ENCODE peak calls at places on chromosomes 5 and 9, in seven cellular contexts. J, L, W, T, Q, E and U are unnamed samples.

GRCh38 chr9:88994820-88995180 is 3.5 kb downstream of the S1PR3 start:
- DNase-seq in J (no peak), W (peak; percentile 71), L (peak; percentile 75), Q (no peak), T (no peak), E (no peak), U (no peak)

GRCh38 chr5:83085106-83085505 is 7.8 kb downstream of the XRCC4 start:
- DNase-seq in L (no peak), Q (no peak), W (no peak), E (no peak), J (no peak), T (no peak), U (no peak)

GRCh38 chr9:70143394-70144130 is 99.9 kb downstream of the MAMDC2 start:
- DNase-seq in L (no peak), E (no peak), T (no peak), W (no peak), J (no peak), Q (no peak), U (no peak)

GRCh38 chr5:9025942-9026341 is 519.9 kb downstream of the SEMA5A start:
- DNase-seq in J (no peak), W (no peak), L (no peak), E (no peak), Q (no peak), T (no peak), U (no peak)

GRCh38 chr5:16870878-16871277 is 65.2 kb downstream of the MYO10 start:
- DNase-seq in L (no peak), T (no peak), W (no peak), J (no peak), Q (no peak), E (no peak), U (no peak)

GRCh38 chr5:173472164-173472563 is 143.9 kb upstream of the STC2 start:
- DNase-seq in Q (no peak), L (peak; percentile 97), J (peak; percentile 80), W (peak; percentile 98), E (no peak), T (peak; percentile 61), U (peak; percentile 47)

GRCh38 chr5:154653418-154653763 is 101.8 kb upstream of the LARP1 start:
- DNase-seq in L (no peak), E (no peak), J (peak; percentile 75), W (no peak), Q (no peak), T (no peak), U (no peak)

GRCh38 chr9:33988219-33988890 is 60.3 kb downstream of the UBAP2 start:
- DNase-seq in J (no peak), E (no peak), T (no peak), W (peak; percentile 16), L (no peak), Q (no peak), U (no peak)

GRCh38 chr9:127158995-127159801 is 36.8 kb upstream of the ANGPTL2 start:
- DNase-seq in L (peak; percentile 70), E (no peak), W (peak; percentile 92), T (peak; percentile 65), Q (peak; percentile 93), J (no peak), U (peak; percentile 75)

GRCh38 chr5:33612386-33612785 is 171.6 kb downstream of the TARS1 start:
- DNase-seq in L (peak; percentile 10), E (no peak), J (no peak), Q (no peak), W (peak; percentile 83), T (no peak), U (no peak)

GRCh38 chr5:175734501-175734900 is 76.6 kb downstream of the HRH2 start:
- DNase-seq in W (no peak), Q (no peak), T (no peak), L (no peak), J (no peak), E (no peak), U (no peak)

GRCh38 chr9:129174724-129175514 is 3.1 kb downstream of the IER5L start:
- DNase-seq in W (peak; percentile 94), J (peak; percentile 81), L (peak; percentile 97), T (peak; percentile 89), E (no peak), Q (peak; percentile 84), U (peak; percentile 81)
- TF ChIP-seq CTCF in W (no peak), J (peak; percentile 41), L (peak; percentile 23), T (no peak), E (no peak), Q (no peak), U (no peak)

DNA sequence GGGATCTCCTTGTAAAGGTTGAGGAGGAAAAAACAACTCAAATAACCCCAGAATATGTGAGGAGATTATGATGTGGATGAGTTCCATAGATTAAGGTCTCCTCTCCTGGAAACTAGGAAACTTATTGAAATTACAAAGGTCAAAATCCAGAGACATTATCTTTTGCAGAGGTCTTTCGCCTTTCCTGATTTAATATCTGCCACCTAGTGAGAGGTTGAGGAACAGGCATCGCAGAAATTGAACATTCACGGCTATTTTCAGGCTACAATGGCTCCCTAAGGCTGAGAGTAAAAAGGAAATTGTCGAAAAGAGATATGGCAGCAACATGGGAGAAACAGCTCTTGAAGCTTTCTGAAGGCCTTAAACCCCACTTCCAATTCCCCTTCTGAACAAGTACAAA is 127.5 kb upstream of the PLCXD3 start:
- DNase-seq in T (no peak), W (no peak), Q (no peak), E (no peak), J (no peak), L (no peak), U (no peak)
- TF ChIP-seq CTCF in T (no peak), W (peak; percentile 36), Q (no peak), E (no peak), J (no peak), L (peak; percentile 31), U (no peak)

GRCh38 chr9:76756273-76756650 is 8.0 kb upstream of the PCA3 start:
- DNase-seq in E (no peak), L (peak; percentile 32), J (no peak), T (no peak), Q (peak; percentile 49), W (peak; percentile 26), U (no peak)
- TF ChIP-seq CTCF in E (no peak), L (peak; percentile 14), J (no peak), T (peak; percentile 14), Q (peak; percentile 47), W (peak; percentile 38), U (peak; percentile 33)

DNA sequence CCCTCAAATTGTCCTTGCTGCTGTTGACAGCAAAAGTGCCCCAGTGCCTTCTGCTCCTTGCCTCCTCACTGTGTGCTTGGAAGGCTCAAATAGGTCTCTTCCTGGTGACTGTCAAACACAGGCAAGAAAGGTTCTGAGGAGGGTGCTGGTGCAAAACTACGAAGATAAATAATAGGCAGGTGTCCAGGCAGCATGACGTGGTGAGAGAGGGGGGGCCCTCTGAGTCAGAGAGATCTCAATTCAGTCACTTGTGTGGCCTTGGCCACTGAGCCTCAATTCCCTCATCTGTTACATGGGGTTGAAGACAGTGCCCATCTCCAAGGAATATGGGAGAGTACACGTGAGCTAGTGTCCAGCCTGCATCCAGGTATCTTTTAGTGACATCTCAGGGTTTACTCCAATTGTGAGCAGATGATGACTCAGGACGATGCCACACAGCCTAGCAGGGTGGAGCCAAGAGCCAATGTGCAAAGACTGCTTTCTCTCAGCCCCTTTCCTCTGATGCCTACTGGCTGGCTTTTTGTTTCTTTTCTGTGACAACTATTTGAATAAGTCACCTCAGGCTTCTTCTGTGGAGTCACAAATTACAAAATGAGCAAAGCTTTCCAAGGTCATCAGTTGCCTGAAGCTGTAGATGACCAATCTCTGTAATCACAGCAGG is 29.7 kb upstream of the SMIM32 start:
- DNase-seq in T (no peak), L (no peak), E (no peak), J (no peak), Q (no peak), W (no peak), U (no peak)
- TF ChIP-seq CTCF in T (no peak), L (no peak), E (no peak), J (no peak), Q (no peak), W (no peak), U (no peak)

DNA sequence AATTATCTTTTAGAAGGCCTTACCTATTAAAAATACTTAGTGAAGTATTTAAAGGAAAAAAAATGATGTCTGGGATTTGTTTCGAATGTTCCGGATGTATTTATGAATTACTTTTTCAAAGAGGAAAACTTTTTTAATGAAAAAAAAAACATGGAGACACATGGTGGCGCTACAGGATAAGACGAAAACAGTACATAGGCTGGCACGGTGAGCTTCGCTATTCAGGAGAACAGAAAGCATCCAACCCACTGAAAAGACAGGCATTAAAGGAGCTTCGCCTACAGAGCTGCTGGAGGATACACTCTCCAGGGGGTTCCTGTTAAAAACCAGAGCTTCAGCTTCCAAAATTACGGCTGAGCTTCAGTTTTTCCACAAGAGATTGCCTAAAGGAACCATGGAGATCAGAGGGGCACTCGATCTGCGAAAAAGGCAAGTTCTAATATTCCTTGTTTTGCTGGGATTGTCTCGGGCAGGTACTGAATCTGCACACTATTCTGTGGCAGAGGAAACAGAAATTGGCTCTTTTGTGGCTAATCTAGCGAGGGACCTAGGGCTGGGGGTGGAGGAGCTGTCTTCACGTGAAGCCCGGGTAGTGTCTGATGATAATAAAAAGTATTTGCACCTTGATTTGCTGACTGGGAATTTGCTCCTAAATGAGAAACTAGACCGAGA is at the start of gene PCDHB14:
- DNase-seq in W (peak; percentile 13), L (peak; percentile 41), Q (peak; percentile 47), J (no peak), E (no peak), T (no peak), U (no peak)
- TF ChIP-seq CTCF in W (no peak), L (peak; percentile 6), Q (peak; percentile 47), J (no peak), E (no peak), T (peak; percentile 43), U (no peak)

DNA sequence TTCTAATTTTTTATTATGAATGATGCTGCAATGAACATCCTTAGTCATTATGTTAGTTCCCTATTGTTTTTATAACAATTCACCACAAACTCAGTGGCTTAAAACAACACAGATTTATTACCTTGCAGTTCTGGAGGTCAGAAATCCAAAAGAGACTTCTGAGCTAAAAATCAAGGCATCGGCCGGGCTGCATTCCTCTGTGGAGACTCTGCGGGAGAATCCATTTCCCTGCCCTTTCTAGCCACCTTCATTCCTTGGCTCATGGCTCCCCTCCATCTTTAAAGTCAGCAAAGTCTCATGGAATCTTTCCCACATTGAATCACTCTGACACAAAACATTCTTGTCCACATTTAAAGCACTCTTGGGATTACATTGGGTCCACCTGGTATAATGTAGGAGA is 38.6 kb downstream of the SNX18 start:
- DNase-seq in Q (no peak), J (no peak), E (no peak), T (no peak), L (no peak), W (peak; percentile 73), U (no peak)
- TF ChIP-seq CTCF in Q (no peak), J (no peak), E (no peak), T (no peak), L (no peak), W (no peak), U (no peak)

GRCh38 chr9:95104088-95104960 is 213.2 kb downstream of the FANCC start:
- DNase-seq in W (no peak), E (no peak), Q (no peak), L (no peak), J (no peak), T (no peak), U (no peak)

GRCh38 chr9:95102572-95102971 is 214.9 kb downstream of the FANCC start:
- DNase-seq in T (no peak), W (no peak), L (no peak), Q (no peak), E (no peak), J (no peak), U (no peak)

GRCh38 chr9:95102001-95102433 is 215.5 kb downstream of the FANCC start:
- DNase-seq in J (no peak), W (no peak), L (no peak), Q (no peak), E (no peak), T (no peak), U (peak; percentile 81)

GRCh38 chr9:95104966-95105365 is 212.5 kb downstream of the FANCC start:
- DNase-seq in L (no peak), J (no peak), W (no peak), Q (no peak), E (no peak), T (no peak), U (no peak)

GRCh38 chr9:95103385-95104087 is 214.0 kb downstream of the FANCC start:
- DNase-seq in L (no peak), E (no peak), W (no peak), J (no peak), T (no peak), Q (peak; percentile 53), U (no peak)
- TF ChIP-seq CTCF in L (peak; percentile 26), E (no peak), W (peak; percentile 30), J (no peak), T (no peak), Q (peak; percentile 74), U (no peak)